ENCODE peak calls at places on chromosomes 2 and 18, in nine cellular contexts. One of them, this sample, is unnamed.

GRCh38 chr2:202361133-202361532 is 15.0 kb upstream of the BMPR2 start:
- DNase-seq in MV-4-11: no peak
- DNase-seq in thoracic aorta: no peak
- DNase-seq in activated CD4-positive, alpha-beta T cell treated with anti-CD3 and anti-CD28 coated beads, Interleukin-2, amount 10 ng/mL, durations not matched to agents 7 days and 5 days: no peak
- DNase-seq in lung: no peak
- DNase-seq in left ventricle myocardium inferior: no peak
- DNase-seq in HFF-Myc: no peak
- DNase-seq in heart right ventricle: no peak
- DNase-seq in lower lobe of right lung: no peak
- DNase-seq in this sample: no peak

GRCh38 chr2:154158101-154158500 is 286.4 kb downstream of the GALNT13 start:
- DNase-seq in lower lobe of right lung: no peak
- DNase-seq in heart right ventricle: no peak
- DNase-seq in HFF-Myc: no peak
- DNase-seq in activated CD4-positive, alpha-beta T cell treated with anti-CD3 and anti-CD28 coated beads, Interleukin-2, amount 10 ng/mL, durations not matched to agents 7 days and 5 days: no peak
- DNase-seq in lung: no peak
- DNase-seq in left ventricle myocardium inferior: no peak
- DNase-seq in MV-4-11: peak
- DNase-seq in thoracic aorta: no peak
- DNase-seq in this sample: no peak

GRCh38 chr18:35526476-35527120 is 28.8 kb upstream of the INO80C start:
- DNase-seq in HFF-Myc: no peak
- DNase-seq in lung: no peak
- DNase-seq in heart right ventricle: no peak
- DNase-seq in thoracic aorta: no peak
- DNase-seq in lower lobe of right lung: peak
- DNase-seq in MV-4-11: peak
- DNase-seq in activated CD4-positive, alpha-beta T cell treated with anti-CD3 and anti-CD28 coated beads, Interleukin-2, amount 10 ng/mL, durations not matched to agents 7 days and 5 days: no peak
- DNase-seq in left ventricle myocardium inferior: no peak
- DNase-seq in this sample: no peak

GRCh38 chr2:168136392-168136977 is 110.9 kb downstream of the STK39 start:
- DNase-seq in lower lobe of right lung: no peak
- DNase-seq in lung: no peak
- DNase-seq in MV-4-11: peak
- DNase-seq in activated CD4-positive, alpha-beta T cell treated with anti-CD3 and anti-CD28 coated beads, Interleukin-2, amount 10 ng/mL, durations not matched to agents 7 days and 5 days: no peak
- DNase-seq in HFF-Myc: no peak
- DNase-seq in heart right ventricle: no peak
- DNase-seq in left ventricle myocardium inferior: no peak
- DNase-seq in thoracic aorta: no peak
- DNase-seq in this sample: no peak

GRCh38 chr2:234912437-234912836 is 39.4 kb upstream of the SH3BP4 start:
- DNase-seq in lower lobe of right lung: no peak
- DNase-seq in left ventricle myocardium inferior: no peak
- DNase-seq in MV-4-11: no peak
- DNase-seq in thoracic aorta: no peak
- DNase-seq in HFF-Myc: no peak
- DNase-seq in heart right ventricle: no peak
- DNase-seq in activated CD4-positive, alpha-beta T cell treated with anti-CD3 and anti-CD28 coated beads, Interleukin-2, amount 10 ng/mL, durations not matched to agents 7 days and 5 days: no peak
- DNase-seq in lung: no peak
- DNase-seq in this sample: no peak

GRCh38 chr2:25161055-25161781 is 7.2 kb downstream of the POMC start:
- DNase-seq in left ventricle myocardium inferior: peak
- DNase-seq in lung: peak
- DNase-seq in heart right ventricle: peak
- DNase-seq in activated CD4-positive, alpha-beta T cell treated with anti-CD3 and anti-CD28 coated beads, Interleukin-2, amount 10 ng/mL, durations not matched to agents 7 days and 5 days: peak
- DNase-seq in thoracic aorta: no peak
- DNase-seq in lower lobe of right lung: peak
- DNase-seq in MV-4-11: no peak
- DNase-seq in HFF-Myc: no peak
- DNase-seq in this sample: peak

GRCh38 chr2:166234112-166234846 is 106.5 kb upstream of the SCN1A start:
- DNase-seq in HFF-Myc: peak
- DNase-seq in left ventricle myocardium inferior: no peak
- DNase-seq in thoracic aorta: no peak
- DNase-seq in lower lobe of right lung: no peak
- DNase-seq in activated CD4-positive, alpha-beta T cell treated with anti-CD3 and anti-CD28 coated beads, Interleukin-2, amount 10 ng/mL, durations not matched to agents 7 days and 5 days: no peak
- DNase-seq in lung: no peak
- DNase-seq in heart right ventricle: no peak
- DNase-seq in MV-4-11: no peak
- DNase-seq in this sample: no peak

GRCh38 chr18:27583021-27583420 is 397.9 kb upstream of the CHST9 start:
- DNase-seq in left ventricle myocardium inferior: no peak
- DNase-seq in lung: no peak
- DNase-seq in MV-4-11: no peak
- DNase-seq in thoracic aorta: no peak
- DNase-seq in lower lobe of right lung: no peak
- DNase-seq in HFF-Myc: no peak
- DNase-seq in heart right ventricle: no peak
- DNase-seq in activated CD4-positive, alpha-beta T cell treated with anti-CD3 and anti-CD28 coated beads, Interleukin-2, amount 10 ng/mL, durations not matched to agents 7 days and 5 days: no peak
- DNase-seq in this sample: no peak

GRCh38 chr18:76750886-76751537 is 71.3 kb upstream of the ZNF236 start:
- DNase-seq in left ventricle myocardium inferior: no peak
- DNase-seq in thoracic aorta: no peak
- DNase-seq in activated CD4-positive, alpha-beta T cell treated with anti-CD3 and anti-CD28 coated beads, Interleukin-2, amount 10 ng/mL, durations not matched to agents 7 days and 5 days: no peak
- DNase-seq in lower lobe of right lung: no peak
- DNase-seq in heart right ventricle: no peak
- DNase-seq in lung: no peak
- DNase-seq in MV-4-11: no peak
- DNase-seq in HFF-Myc: no peak
- DNase-seq in this sample: no peak

GRCh38 chr2:1795842-1796580 is 51.7 kb upstream of the PXDN start:
- DNase-seq in left ventricle myocardium inferior: no peak
- DNase-seq in lower lobe of right lung: no peak
- DNase-seq in lung: no peak
- DNase-seq in activated CD4-positive, alpha-beta T cell treated with anti-CD3 and anti-CD28 coated beads, Interleukin-2, amount 10 ng/mL, durations not matched to agents 7 days and 5 days: no peak
- DNase-seq in thoracic aorta: no peak
- DNase-seq in heart right ventricle: no peak
- DNase-seq in HFF-Myc: no peak
- DNase-seq in MV-4-11: no peak
- DNase-seq in this sample: no peak

GRCh38 chr18:50306944-50307343 is 19.5 kb upstream of the CXXC1 start:
- DNase-seq in MV-4-11: peak
- DNase-seq in left ventricle myocardium inferior: no peak
- DNase-seq in activated CD4-positive, alpha-beta T cell treated with anti-CD3 and anti-CD28 coated beads, Interleukin-2, amount 10 ng/mL, durations not matched to agents 7 days and 5 days: no peak
- DNase-seq in lung: no peak
- DNase-seq in heart right ventricle: no peak
- DNase-seq in lower lobe of right lung: no peak
- DNase-seq in HFF-Myc: no peak
- DNase-seq in thoracic aorta: no peak
- DNase-seq in this sample: no peak

GRCh38 chr2:127541849-127542630 is 6.6 kb downstream of the MYO7B start:
- DNase-seq in heart right ventricle: no peak
- DNase-seq in thoracic aorta: no peak
- DNase-seq in left ventricle myocardium inferior: no peak
- DNase-seq in lung: no peak
- DNase-seq in HFF-Myc: no peak
- DNase-seq in lower lobe of right lung: no peak
- DNase-seq in activated CD4-positive, alpha-beta T cell treated with anti-CD3 and anti-CD28 coated beads, Interleukin-2, amount 10 ng/mL, durations not matched to agents 7 days and 5 days: no peak
- DNase-seq in MV-4-11: no peak
- DNase-seq in this sample: no peak

GRCh38 chr18:55096261-55097026 is 137.2 kb upstream of the CCDC68 start:
- DNase-seq in activated CD4-positive, alpha-beta T cell treated with anti-CD3 and anti-CD28 coated beads, Interleukin-2, amount 10 ng/mL, durations not matched to agents 7 days and 5 days: no peak
- DNase-seq in HFF-Myc: peak
- DNase-seq in left ventricle myocardium inferior: no peak
- DNase-seq in lung: no peak
- DNase-seq in MV-4-11: peak
- DNase-seq in thoracic aorta: no peak
- DNase-seq in heart right ventricle: peak
- DNase-seq in lower lobe of right lung: no peak
- DNase-seq in this sample: no peak

This sample was measured in activated B cell treated with CpG ODN at 0.5 μM for 24 hours.